ENCODE peak calls at places on chromosomes 4 and X, in eight cellular contexts. L is A549, F is AG10803, V is cardiac fibroblast, Z is lower leg skin, K is ovary, C is GM06990, I is cardiac muscle cell. N is an unnamed sample.

GRCh38 chrX:26915064-26915463 is 548.1 kb downstream of the PPP4R3C start:
- DNase-seq in K (no peak), L (no peak), I (no peak), V (no peak), F (no peak), C (no peak), Z (no peak), N (no peak)

GRCh38 chr4:125522992-125523391 is 208.2 kb downstream of the FAT4 start:
- DNase-seq in C (no peak), K (no peak), V (no peak), F (no peak), I (no peak), L (no peak), Z (no peak), N (no peak)

GRCh38 chr4:168739851-168740250 is 243.0 kb downstream of the PALLD start:
- DNase-seq in F (no peak), L (no peak), K (no peak), V (no peak), C (no peak), I (no peak), Z (no peak), N (no peak)

GRCh38 chr4:183398298-183399129 is 45.9 kb upstream of the CDKN2AIP start:
- DNase-seq in C (peak; percentile 67), Z (peak; percentile 91), I (peak; percentile 84), K (peak; percentile 76), F (peak; percentile 76), L (peak; percentile 63), V (peak; percentile 82), N (no peak)

GRCh38 chrX:2502668-2503519 is 2.1 kb upstream of the DHRSX start:
- DNase-seq in Z (peak; percentile 84), V (peak; percentile 36), L (peak; percentile 89), K (no peak), C (no peak), I (peak; percentile 44), F (peak; percentile 65), N (no peak)

GRCh38 chr4:53644607-53645006 is 53.3 kb upstream of the LNX1 start:
- DNase-seq in C (no peak), I (no peak), F (no peak), K (no peak), V (no peak), Z (no peak), L (no peak), N (no peak)

GRCh38 chrX:1481636-1482529 is 29.2 kb upstream of the ASMTL start:
- DNase-seq in F (peak; percentile 89), C (peak; percentile 80), V (peak; percentile 89), Z (peak; percentile 91), L (peak; percentile 87), I (peak; percentile 85), K (peak; percentile 63), N (peak; percentile 93)

GRCh38 chr4:176277162-176277904 is 8.3 kb upstream of the ASB5 start:
- DNase-seq in F (peak; percentile 69), L (peak; percentile 56), V (peak; percentile 75), K (peak; percentile 51), Z (no peak), I (peak; percentile 74), C (no peak), N (no peak)

GRCh38 chr4:40199999-40200880 is 3.4 kb downstream of the RHOH start:
- DNase-seq in I (no peak), C (peak; percentile 77), F (peak; percentile 32), L (no peak), V (no peak), Z (no peak), K (no peak), N (peak; percentile 93)

GRCh38 chr4:125314676-125315570 is at the start of gene FAT4:
- DNase-seq in C (peak; percentile 54), I (peak; percentile 100), L (peak; percentile 88), F (peak; percentile 99), K (peak; percentile 97), Z (peak; percentile 98), V (peak; percentile 100), N (peak; percentile 2)

GRCh38 chr4:138702471-138702870 is 313.1 kb upstream of the NOCT start:
- DNase-seq in Z (no peak), C (no peak), L (no peak), K (no peak), V (no peak), I (no peak), F (no peak), N (no peak)

GRCh38 chrX:17738002-17738713 is 865 bp downstream of the SCML1 start:
- DNase-seq in I (peak; percentile 5), C (peak; percentile 37), Z (peak; percentile 86), L (peak; percentile 37), F (peak; percentile 32), K (peak; percentile 60), V (peak; percentile 14), N (no peak)

GRCh38 chr4:18689308-18689915 is 667.9 kb upstream of the LCORL start:
- DNase-seq in C (no peak), Z (no peak), L (peak; percentile 36), V (peak; percentile 76), F (peak; percentile 60), I (peak; percentile 77), K (no peak), N (peak; percentile 10)

GRCh38 chrX:109399831-109400230 is 82.1 kb downstream of the GUCY2F start:
- DNase-seq in V (no peak), C (no peak), I (no peak), Z (no peak), F (no peak), L (no peak), K (no peak), N (no peak)

GRCh38 chr4:151646322-151646721 is 114.5 kb downstream of the GATB start:
- DNase-seq in V (no peak), K (no peak), F (no peak), C (no peak), Z (no peak), L (no peak), I (no peak), N (no peak)

GRCh38 chr4:181761130-181761529 is 482.1 kb upstream of the TENM3 start:
- DNase-seq in K (no peak), C (no peak), V (peak; percentile 22), I (peak; percentile 35), F (no peak), L (no peak), Z (no peak), N (no peak)

GRCh38 chr4:147927377-147928137 is 195.7 kb downstream of the ARHGAP10 start:
- DNase-seq in C (no peak), K (no peak), F (no peak), V (peak; percentile 16), L (peak; percentile 12), Z (no peak), I (no peak), N (no peak)

GRCh38 chr4:155954118-155954503 is 445 bp upstream of the CTSO start:
- DNase-seq in F (peak; percentile 21), C (no peak), Z (no peak), V (no peak), I (no peak), L (no peak), K (peak; percentile 32), N (no peak)

GRCh38 chr4:182716207-182716606 is 201.0 kb downstream of the DCTD start:
- DNase-seq in Z (no peak), I (no peak), F (no peak), V (no peak), C (no peak), K (no peak), L (no peak), N (no peak)

GRCh38 chr4:173119818-173120217 is 48.8 kb upstream of the GALNT7 start:
- DNase-seq in F (no peak), I (no peak), Z (no peak), K (no peak), C (no peak), V (no peak), L (peak; percentile 4), N (no peak)

GRCh38 chrX:13742397-13743176 is 8.0 kb downstream of the OFD1 start:
- DNase-seq in F (no peak), V (peak; percentile 14), K (no peak), I (peak; percentile 18), C (peak; percentile 74), Z (no peak), L (no peak), N (peak; percentile 70)

GRCh38 chr4:140423106-140423505 is 4.3 kb downstream of the CLGN start:
- DNase-seq in K (no peak), L (no peak), Z (no peak), V (no peak), C (no peak), F (peak; percentile 46), I (no peak), N (no peak)

GRCh38 chrX:1392376-1393130 is 640 bp upstream of the SLC25A6 start:
- DNase-seq in Z (peak; percentile 91), K (no peak), I (peak; percentile 78), F (peak; percentile 67), C (no peak), V (peak; percentile 77), L (peak; percentile 83), N (no peak)

DNA sequence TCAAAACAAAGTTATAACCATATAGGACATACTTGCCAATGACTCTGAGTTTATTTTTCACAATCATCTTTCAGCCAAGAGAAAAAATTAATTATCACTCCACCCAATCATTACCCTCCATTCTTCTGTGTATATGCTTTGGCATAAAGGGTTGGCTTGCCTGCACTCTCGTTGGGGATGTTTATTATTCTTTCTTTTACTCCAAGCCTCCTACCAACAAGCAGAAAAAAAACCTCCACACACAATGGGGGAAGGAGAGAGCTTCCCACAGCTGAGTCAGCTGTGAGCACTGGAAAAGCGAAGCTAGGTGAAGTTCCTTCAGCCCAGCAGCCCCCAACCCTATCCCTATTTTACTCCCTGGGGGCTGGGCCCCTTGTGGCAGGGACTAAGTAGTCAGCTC is 1.5 kb downstream of the OPHN1 start:
- DNase-seq in K (no peak), Z (no peak), V (no peak), F (no peak), I (no peak), C (no peak), L (no peak), N (no peak)
- H3K4me3 ChIP-seq in K (no peak overlapping the region), Z (no peak overlapping the region), V (no peak overlapping the region), F (no peak overlapping the region), I (no peak overlapping the region), C (no peak overlapping the region), L (no peak overlapping the region), N (no peak overlapping the region)

GRCh38 chrX:71938371-71938770 is 27.7 kb downstream of the NHSL2 start:
- DNase-seq in L (no peak), F (no peak), Z (no peak), K (no peak), I (no peak), V (no peak), C (no peak), N (no peak)
- TF ChIP-seq CTCF in L (no peak), F (no peak), Z (no peak), K (no peak), I (no peak), V (no peak), C (no peak), N (no peak)

DNA sequence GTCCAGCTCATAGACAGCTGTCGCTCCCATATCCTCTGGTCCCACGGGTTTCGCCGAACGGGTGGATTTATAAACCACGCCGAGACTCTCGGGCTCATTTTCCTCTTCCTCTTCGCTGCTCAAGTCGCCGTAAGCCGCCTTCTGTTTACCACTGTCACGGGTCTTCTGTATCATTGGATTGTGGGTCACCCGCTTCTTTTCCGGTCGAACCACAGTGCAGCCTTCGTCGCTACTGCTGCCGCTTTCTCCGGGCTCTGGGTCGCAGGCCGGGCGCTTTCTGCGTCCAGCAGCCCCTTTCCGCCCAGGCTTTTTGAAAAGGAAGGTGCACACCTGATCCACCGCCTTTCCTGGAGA is 311 bp downstream of the RNF113A start:
- DNase-seq in I (no peak), V (no peak), L (no peak), F (no peak), C (no peak), Z (no peak), K (no peak), N (no peak)
- H3K4me3 ChIP-seq in I (peak overlapping the region; percentile 53), V (peak overlapping the region; percentile 69), L (peak overlapping the region; percentile 76), F (peak overlapping the region; percentile 78), C (peak overlapping the region; percentile 79), Z (peak overlapping the region; percentile 48), K (peak overlapping the region; percentile 63), N (peak overlapping the region; percentile 87)

GRCh38 chr4:6692806-6693205 is 872 bp upstream of the S100P start:
- DNase-seq in L (no peak), K (no peak), I (peak; percentile 27), C (no peak), F (peak; percentile 41), V (peak; percentile 30), Z (no peak), N (no peak)
- TF ChIP-seq CTCF in L (no peak), K (no peak), I (no peak), C (no peak), F (no peak), V (no peak), Z (no peak), N (no peak)

N was measured in GM12864.